ENCODE peak calls at places on chromosomes 2 and 18, in five cellular contexts. R is brain microvascular endothelial cell, W is cardiac muscle cell, U is GM10248, A is left ventricle myocardium inferior. C is an unnamed sample.

GRCh38 chr2:161825429-161825828 is 201.2 kb downstream of the SLC4A10 start:
- DNase-seq in A (no peak), R (no peak), W (no peak), U (no peak), C (no peak)

GRCh38 chr2:150152240-150152639 is 335.2 kb downstream of the RND3 start:
- DNase-seq in W (no peak), U (no peak), A (no peak), R (no peak), C (no peak)

GRCh38 chr2:131657895-131658768 is 130.4 kb downstream of the CCDC74A start:
- DNase-seq in W (no peak), A (no peak), R (no peak), U (no peak), C (no peak)

GRCh38 chr2:47808614-47809013 is 25.7 kb downstream of the MSH6 start:
- DNase-seq in A (no peak), W (no peak), U (no peak), R (no peak), C (no peak)

GRCh38 chr2:164992818-164993217 is 37.5 kb upstream of the SLC38A11 start:
- DNase-seq in W (peak), R (peak), U (peak), A (no peak), C (no peak)

GRCh38 chr2:41994177-41994576 is 53.6 kb upstream of the PKDCC start:
- DNase-seq in R (peak), W (peak), U (no peak), A (no peak), C (no peak)

GRCh38 chr2:121699421-121700328 is 37.0 kb downstream of the NIFK start:
- DNase-seq in U (peak), R (peak), A (peak), W (peak), C (peak)

GRCh38 chr2:53768233-53768542 is 584 bp downstream of the CHAC2 start:
- DNase-seq in A (no peak), R (peak), W (peak), U (no peak), C (no peak)

GRCh38 chr2:165601866-165602636 is 132.6 kb downstream of the CSRNP3 start:
- DNase-seq in U (no peak), W (peak), A (no peak), R (peak), C (no peak)

GRCh38 chr2:63834401-63834800 is 7.3 kb upstream of the UGP2 start:
- DNase-seq in A (no peak), W (no peak), R (no peak), U (no peak), C (no peak)

GRCh38 chr2:88658890-88659881 is 31.9 kb upstream of the EIF2AK3 start:
- DNase-seq in U (no peak), W (peak), A (peak), R (peak), C (no peak)

GRCh38 chr2:236498369-236498768 is 71.3 kb upstream of the ACKR3 start:
- DNase-seq in R (no peak), W (peak), A (peak), U (no peak), C (no peak)

GRCh38 chr2:111030271-111030891 is 90.3 kb upstream of the BCL2L11 start:
- DNase-seq in U (peak), W (no peak), A (no peak), R (no peak), C (no peak)

GRCh38 chr18:48106976-48107781 is 176.7 kb upstream of the SMAD2 start:
- DNase-seq in R (no peak), W (no peak), A (no peak), U (no peak), C (no peak)

GRCh38 chr2:117983040-117983439 is 30.8 kb downstream of the CCDC93 start:
- DNase-seq in W (peak), A (no peak), U (no peak), R (no peak), C (no peak)

GRCh38 chr2:64644240-64645013 is 9.3 kb downstream of the SERTAD2 start:
- DNase-seq in W (peak), A (peak), U (peak), R (peak), C (peak)

GRCh38 chr2:101208830-101209229 is 43.9 kb upstream of the CNOT11 start:
- DNase-seq in U (no peak), R (no peak), A (no peak), W (no peak), C (no peak)

GRCh38 chr2:58215429-58215828 is 25.7 kb downstream of the FANCL start:
- DNase-seq in R (no peak), W (peak), A (no peak), U (no peak), C (no peak)

GRCh38 chr2:54560146-54560881 is 104.2 kb downstream of the SPTBN1 start:
- DNase-seq in R (no peak), U (peak), A (no peak), W (peak), C (no peak)

GRCh38 chr2:217943379-217944321 is 59.1 kb downstream of the TNS1 start:
- DNase-seq in R (peak), U (no peak), W (peak), A (peak), C (no peak)

GRCh38 chr2:29834036-29834540 is 87.3 kb downstream of the ALK start:
- DNase-seq in A (no peak), U (no peak), R (no peak), W (no peak), C (no peak)

GRCh38 chr2:96867756-96868554 is 1.9 kb downstream of the SEMA4C start:
- DNase-seq in R (no peak), W (no peak), U (no peak), A (no peak), C (no peak)

GRCh38 chr2:207528980-207529329 is 807 bp upstream of the CREB1 start:
- DNase-seq in R (no peak), W (peak), A (no peak), U (peak), C (no peak)

GRCh38 chr2:42999391-42999811 is 207.0 kb upstream of the HAAO start:
- DNase-seq in W (no peak), U (no peak), A (no peak), R (no peak), C (no peak)

GRCh38 chr18:22668496-22668895 is 250.8 kb upstream of the CTAGE1 start:
- DNase-seq in R (peak), U (no peak), A (no peak), W (peak), C (no peak)

GRCh38 chr2:201781583-201782051 is 884 bp upstream of the ALS2 start:
- DNase-seq in A (no peak), W (peak), U (peak), R (no peak), C (no peak)

GRCh38 chr2:149858916-149859634 is 271.5 kb upstream of the MMADHC start:
- DNase-seq in A (no peak), U (no peak), W (peak), R (peak), C (no peak)

GRCh38 chr2:176789751-176790150 is 422.8 kb upstream of the HNRNPA3 start:
- DNase-seq in R (no peak), U (no peak), A (no peak), W (no peak), C (no peak)

GRCh38 chr2:10785260-10785659 is 27.3 kb downstream of the PDIA6 start:
- DNase-seq in W (no peak), A (no peak), U (no peak), R (no peak), C (no peak)

GRCh38 chr2:10784719-10785118 is 27.9 kb downstream of the PDIA6 start:
- DNase-seq in R (no peak), W (no peak), U (no peak), A (no peak), C (no peak)

GRCh38 chr2:10786240-10786982 is 26.2 kb downstream of the PDIA6 start:
- DNase-seq in W (no peak), A (no peak), R (no peak), U (no peak), C (no peak)

GRCh38 chr2:10788855-10789254 is 23.7 kb downstream of the PDIA6 start:
- DNase-seq in U (no peak), A (no peak), W (no peak), R (no peak), C (no peak)

DNA sequence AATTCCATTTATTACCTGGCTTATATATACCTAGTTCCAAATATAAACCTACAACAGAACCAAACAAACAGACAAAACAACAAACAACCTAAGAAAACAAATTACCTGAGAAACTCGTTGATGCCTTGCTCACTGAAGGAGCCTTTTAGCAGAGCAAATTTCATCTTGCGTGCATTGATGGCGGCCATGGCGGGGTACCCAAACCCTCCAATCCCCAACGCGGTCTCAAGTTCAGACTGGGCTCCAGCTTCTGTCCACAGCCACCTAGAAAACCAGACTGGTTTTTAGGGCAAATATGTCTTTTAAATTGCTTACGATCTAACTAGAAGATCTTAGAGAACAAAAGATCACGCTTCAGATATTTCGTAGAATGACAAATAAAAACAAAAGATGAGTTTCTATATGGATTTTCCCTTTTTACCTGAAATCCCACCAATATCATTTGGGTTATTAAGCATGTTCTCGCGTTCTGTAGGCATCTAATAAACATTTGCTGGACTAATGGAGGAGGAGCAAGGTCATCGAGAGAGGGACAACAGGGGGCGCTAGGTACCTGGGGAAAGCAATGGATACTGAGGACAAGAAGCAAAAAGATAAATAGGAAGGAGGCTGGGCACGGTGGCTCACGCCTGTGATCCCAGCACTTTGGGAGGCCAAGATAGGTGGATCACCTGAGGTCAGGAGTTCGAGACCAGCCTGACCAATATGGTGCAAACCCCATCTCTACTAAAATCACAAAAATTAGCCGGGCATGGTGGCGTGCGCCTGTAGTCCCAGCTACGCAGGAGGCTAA is 25.2 kb downstream of the PDIA6 start:
- DNase-seq in U (peak), W (peak), R (no peak), A (no peak), C (no peak)
- TF ChIP-seq CTCF in U (peak), W (peak), R (peak), A (no peak), C (no peak)

GRCh38 chr2:18117592-18117991 is 239.1 kb downstream of the KCNS3 start:
- DNase-seq in A (no peak), U (peak), W (peak), R (peak), C (no peak)
- TF ChIP-seq CTCF in A (peak), U (no peak), W (peak), R (peak), C (no peak)

GRCh38 chr2:128867327-128867726 is 548.7 kb upstream of the HS6ST1 start:
- DNase-seq in W (no peak), U (no peak), R (no peak), A (no peak), C (no peak)

GRCh38 chr2:128874608-128875007 is 555.9 kb upstream of the HS6ST1 start:
- DNase-seq in U (no peak), W (no peak), R (no peak), A (no peak), C (no peak)

GRCh38 chr2:128867936-128868636 is 549.4 kb upstream of the HS6ST1 start:
- DNase-seq in R (no peak), U (no peak), A (no peak), W (no peak), C (no peak)

DNA sequence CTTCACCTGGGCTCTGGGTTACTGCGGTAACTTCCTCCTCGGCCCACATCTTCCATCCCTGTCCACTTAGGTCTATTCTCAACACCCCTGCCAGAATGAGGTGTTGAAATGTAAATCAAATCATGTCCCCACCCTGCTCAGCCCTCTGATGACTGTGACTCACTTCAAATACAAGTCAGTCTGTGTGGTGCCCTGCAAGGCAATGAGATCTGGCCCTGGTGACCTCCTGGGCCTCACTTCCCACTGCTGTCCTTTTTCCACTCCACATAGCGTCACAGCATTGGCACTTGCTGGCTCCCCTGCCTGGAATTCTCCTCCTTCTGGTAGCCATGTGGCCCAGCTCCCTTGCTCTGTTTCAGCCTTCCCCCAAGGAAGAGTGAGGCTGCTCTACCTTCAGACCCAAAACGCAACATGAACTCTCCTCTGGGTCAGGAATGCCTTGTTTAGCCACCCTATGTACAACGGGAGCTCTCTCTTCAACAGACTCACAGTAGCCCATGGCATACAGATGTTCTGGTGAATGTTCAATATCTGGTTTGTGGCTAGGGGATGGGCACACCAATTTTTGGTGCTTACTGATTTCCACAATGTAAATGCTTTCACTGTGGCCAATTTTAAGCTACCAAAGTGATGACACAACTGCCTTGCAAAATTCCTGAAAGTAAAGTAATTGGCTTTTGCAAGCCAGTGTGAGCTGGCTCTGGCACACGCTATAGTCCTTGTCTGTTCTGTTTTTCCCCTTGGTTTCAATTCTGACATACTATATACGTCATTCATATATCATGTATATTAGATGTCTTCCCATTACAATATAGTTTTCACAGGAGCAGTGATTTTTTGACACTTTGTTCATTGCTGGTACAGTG is 550.3 kb upstream of the HS6ST1 start:
- DNase-seq in W (peak), U (no peak), A (no peak), R (no peak), C (no peak)
- TF ChIP-seq CTCF in W (no peak), U (no peak), A (no peak), R (no peak), C (no peak)

DNA sequence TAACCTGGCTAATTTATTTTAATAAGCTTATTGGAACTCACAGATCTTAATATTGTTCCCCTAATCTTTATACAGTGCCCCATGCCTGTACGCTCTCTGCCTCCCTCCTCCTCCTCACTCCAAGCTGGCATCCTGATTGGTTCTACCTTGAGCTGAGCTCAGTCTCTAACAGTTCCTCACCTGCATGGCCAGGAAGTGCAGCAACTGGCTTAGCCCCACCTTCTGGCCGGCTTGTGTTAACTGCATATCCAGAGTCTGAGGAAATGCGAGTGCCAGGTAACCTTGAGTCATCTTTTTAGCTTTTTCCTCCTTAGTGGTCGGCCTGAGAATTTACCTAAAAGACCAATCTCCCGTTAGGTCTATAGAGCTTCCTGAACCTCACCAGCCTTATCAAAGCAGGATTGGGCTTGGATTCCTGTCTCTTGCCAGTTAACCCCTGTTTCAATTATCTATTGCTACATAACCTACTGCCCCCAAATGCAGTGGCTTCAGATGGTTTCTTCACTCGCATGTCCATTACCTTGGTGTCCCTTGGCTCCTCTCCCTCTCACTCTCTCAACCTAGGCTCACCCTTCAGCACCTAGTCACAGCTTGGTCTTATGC is 89.5 kb upstream of the STK39 start:
- DNase-seq in U (peak), A (no peak), R (no peak), W (no peak), C (no peak)
- TF ChIP-seq CTCF in U (peak), A (peak), R (peak), W (peak), C (no peak)

GRCh38 chr2:219998714-219999227 is 371.3 kb downstream of the SLC4A3 start:
- DNase-seq in A (no peak), U (no peak), W (no peak), R (no peak), C (no peak)
- TF ChIP-seq CTCF in A (no peak), U (no peak), W (no peak), R (no peak), C (no peak)

GRCh38 chr2:10868021-10868420 is 43.7 kb upstream of the KCNF1 start:
- DNase-seq in U (no peak), A (no peak), R (no peak), W (no peak), C (no peak)

GRCh38 chr2:10863047-10863446 is 48.7 kb upstream of the KCNF1 start:
- DNase-seq in W (no peak), A (no peak), R (no peak), U (no peak), C (no peak)

GRCh38 chr2:10863837-10864236 is 47.9 kb upstream of the KCNF1 start:
- DNase-seq in A (no peak), R (no peak), W (no peak), U (peak), C (no peak)

GRCh38 chr2:10864888-10865551 is 46.7 kb upstream of the KCNF1 start:
- DNase-seq in A (no peak), W (no peak), R (no peak), U (peak), C (no peak)

DNA sequence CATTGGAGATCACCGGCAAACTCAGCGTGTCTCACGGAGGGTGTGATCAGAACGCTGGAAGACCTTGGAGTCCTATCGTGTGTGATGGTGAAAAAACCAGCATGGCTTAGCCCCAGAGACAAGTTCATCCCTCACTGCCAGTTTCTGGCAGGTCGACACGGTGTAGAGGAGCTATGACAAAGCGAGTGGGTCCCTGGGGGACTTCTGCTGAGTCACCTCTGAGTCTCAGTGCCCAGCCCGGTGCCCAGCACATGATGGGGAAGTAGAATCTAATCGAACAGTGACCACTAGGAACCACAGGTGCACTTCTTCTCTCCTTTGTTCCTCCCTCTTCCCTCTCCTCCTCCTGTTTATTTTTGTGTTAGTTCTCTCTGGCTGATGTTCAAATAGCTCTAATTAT is 45.9 kb upstream of the KCNF1 start:
- DNase-seq in A (no peak), R (no peak), W (no peak), U (no peak), C (no peak)
- TF ChIP-seq CTCF in A (no peak), R (no peak), W (no peak), U (no peak), C (no peak)

GRCh38 chr2:73291093-73291460 is 2.3 kb downstream of the EGR4 start:
- DNase-seq in A (no peak), R (no peak), W (peak), U (peak), C (peak)

GRCh38 chr2:73290049-73290839 is 3.1 kb downstream of the EGR4 start:
- DNase-seq in U (peak), A (no peak), R (peak), W (peak), C (no peak)

GRCh38 chr2:73292316-73292905 is 937 bp downstream of the EGR4 start:
- DNase-seq in U (no peak), A (no peak), W (no peak), R (no peak), C (no peak)

GRCh38 chr2:73292906-73293533 is 328 bp downstream of the EGR4 start:
- DNase-seq in A (no peak), R (no peak), U (no peak), W (no peak), C (no peak)

DNA sequence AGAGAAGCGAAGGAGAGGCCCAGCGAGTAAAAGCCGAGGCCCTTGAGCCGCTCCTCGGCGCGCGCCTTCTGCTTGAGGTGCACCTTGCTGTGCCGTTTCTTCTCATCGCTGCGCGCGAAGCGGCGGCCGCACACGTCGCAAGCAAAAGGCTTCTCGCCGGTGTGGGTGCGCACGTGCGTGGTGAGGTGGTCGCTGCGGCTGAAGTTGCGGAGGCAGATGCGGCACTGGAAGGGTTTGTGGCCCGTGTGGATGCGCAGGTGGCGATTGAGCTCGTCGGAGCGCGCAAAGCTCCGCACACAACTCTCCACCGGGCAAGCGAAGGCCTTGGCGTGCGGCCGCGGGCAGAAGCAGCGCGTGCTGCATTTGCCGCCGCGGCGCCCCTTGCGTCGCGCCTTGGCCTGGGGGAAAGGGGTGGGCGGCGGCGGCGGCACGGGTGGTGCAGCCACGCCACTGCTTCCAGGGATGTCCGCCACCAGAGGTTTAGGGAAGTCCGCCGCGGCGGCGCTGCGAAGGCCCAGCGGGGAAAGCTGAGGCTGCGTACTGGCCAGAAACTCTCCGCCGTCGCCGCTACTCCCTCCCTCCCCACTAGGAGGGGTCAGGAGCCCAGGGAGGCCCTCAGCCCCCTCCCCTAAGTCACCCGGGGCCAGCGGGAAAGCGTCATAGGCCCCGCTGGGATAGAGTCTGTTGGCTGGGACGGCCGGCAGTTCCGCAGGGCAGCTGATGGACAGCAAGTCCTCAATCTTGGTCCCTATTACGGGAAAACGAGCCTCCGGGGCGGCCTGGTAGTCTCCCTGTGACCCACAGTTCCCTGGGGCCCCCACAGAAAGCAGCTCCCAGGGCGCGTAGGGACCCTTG is 1.7 kb downstream of the EGR4 start:
- DNase-seq in U (no peak), W (no peak), A (no peak), R (no peak), C (no peak)
- TF ChIP-seq CTCF in U (no peak), W (no peak), A (no peak), R (peak), C (no peak)

GRCh38 chr18:79327199-79327545 is 68.6 kb upstream of the NFATC1 start:
- DNase-seq in A (no peak), U (no peak), R (no peak), W (no peak), C (no peak)
- TF ChIP-seq CTCF in A (no peak), U (no peak), R (no peak), W (no peak), C (no peak)

C was measured in activated B cell treated with CpG ODN at 0.5 μM for 24 hours.